ENCODE peak calls at places on chromosomes 12 and 14, in ten cellular contexts. A, X, R, Q, D, U, F, O, Z and M are unnamed samples.

GRCh38 chr14:61602733-61603077 is 92.6 kb upstream of the HIF1A start:
- DNase-seq in A (no peak), X (no peak), R (no peak), Q (no peak), D (no peak), U (no peak), F (no peak), O (no peak), Z (no peak), M (no peak)

GRCh38 chr12:2064078-2064507 is 11.3 kb downstream of the CACNA1C start:
- DNase-seq in A (peak; percentile 47), X (no peak), R (no peak), Q (no peak), D (no peak), U (no peak), F (peak; percentile 54), O (no peak), Z (peak; percentile 54), M (no peak)

GRCh38 chr14:101362529-101363260 is 198.6 kb upstream of the DIO3 start:
- DNase-seq in A (no peak), X (no peak), R (no peak), Q (no peak), D (no peak), U (no peak), F (no peak), O (no peak), Z (no peak), M (no peak)

GRCh38 chr12:105107176-105107496 is 395 bp upstream of the WASHC4 start:
- DNase-seq in A (peak; percentile 69), X (no peak), R (no peak), Q (no peak), D (peak; percentile 68), U (no peak), F (peak; percentile 17), O (no peak), Z (peak; percentile 78), M (no peak)

GRCh38 chr12:62660763-62661162 is 194.1 kb downstream of the MON2 start:
- DNase-seq in A (peak; percentile 89), X (no peak), R (no peak), Q (no peak), D (no peak), U (no peak), F (peak; percentile 45), O (no peak), Z (peak; percentile 80), M (no peak)

GRCh38 chr12:108400900-108401480 is 61.9 kb upstream of the CMKLR1 start:
- DNase-seq in A (no peak), X (no peak), R (no peak), Q (no peak), D (no peak), U (no peak), F (no peak), O (no peak), Z (no peak), M (no peak)

GRCh38 chr14:33590891-33591630 is 359.8 kb downstream of the EGLN3 start:
- DNase-seq in A (no peak), X (no peak), R (no peak), Q (no peak), D (no peak), U (no peak), F (no peak), O (no peak), Z (no peak), M (no peak)

GRCh38 chr12:111529424-111530368 is 69.4 kb downstream of the ATXN2 start:
- DNase-seq in A (peak; percentile 70), X (peak; percentile 51), R (peak; percentile 20), Q (peak; percentile 67), D (peak; percentile 84), U (peak; percentile 20), F (peak; percentile 77), O (peak; percentile 69), Z (peak; percentile 80), M (peak; percentile 77)

GRCh38 chr12:2890001-2890387 is 697 bp upstream of the TULP3 start:
- DNase-seq in A (no peak), X (no peak), R (no peak), Q (no peak), D (no peak), U (no peak), F (no peak), O (no peak), Z (no peak), M (no peak)

GRCh38 chr14:50342211-50343080 is 30.3 kb downstream of the DMAC2L start:
- DNase-seq in A (peak; percentile 66), X (peak; percentile 69), R (peak; percentile 62), Q (peak; percentile 64), D (peak; percentile 68), U (no peak), F (peak; percentile 79), O (peak; percentile 50), Z (peak; percentile 64), M (peak; percentile 52)

GRCh38 chr12:132317233-132317938 is 12.0 kb downstream of the GALNT9 start:
- DNase-seq in A (no peak), X (no peak), R (no peak), Q (no peak), D (no peak), U (no peak), F (no peak), O (no peak), Z (no peak), M (no peak)

GRCh38 chr12:79373896-79374499 is 316.8 kb downstream of the PAWR start:
- DNase-seq in A (peak; percentile 38), X (peak; percentile 16), R (no peak), Q (peak; percentile 39), D (peak; percentile 75), U (no peak), F (peak; percentile 45), O (peak; percentile 61), Z (peak; percentile 70), M (peak; percentile 71)

GRCh38 chr14:23185046-23185445 is 1.6 kb upstream of the SLC7A8 start:
- DNase-seq in A (peak; percentile 46), X (no peak), R (no peak), Q (no peak), D (no peak), U (no peak), F (no peak), O (no peak), Z (peak; percentile 70), M (no peak)

GRCh38 chr12:116384629-116385485 is 107.4 kb upstream of the MED13L start:
- DNase-seq in A (peak; percentile 76), X (no peak), R (no peak), Q (no peak), D (peak; percentile 77), U (no peak), F (no peak), O (peak; percentile 53), Z (no peak), M (peak; percentile 44)

GRCh38 chr12:91613223-91613779 is 430.7 kb upstream of the DCN start:
- DNase-seq in A (peak; percentile 22), X (no peak), R (no peak), Q (no peak), D (no peak), U (no peak), F (no peak), O (no peak), Z (no peak), M (no peak)

GRCh38 chr14:77103954-77104353 is 5.9 kb downstream of the CIPC start:
- DNase-seq in A (no peak), X (no peak), R (no peak), Q (no peak), D (no peak), U (no peak), F (no peak), O (no peak), Z (no peak), M (no peak)

GRCh38 chr14:24052656-24053547 is 1.1 kb downstream of the CARMIL3 start:
- DNase-seq in A (no peak), X (no peak), R (no peak), Q (no peak), D (no peak), U (no peak), F (no peak), O (no peak), Z (no peak), M (peak; percentile 24)

GRCh38 chr14:85441909-85442643 is 87.9 kb upstream of the FLRT2 start:
- DNase-seq in A (no peak), X (no peak), R (no peak), Q (no peak), D (no peak), U (no peak), F (no peak), O (no peak), Z (no peak), M (no peak)

GRCh38 chr12:118359541-118359915 is 13.2 kb downstream of the TAOK3 start:
- DNase-seq in A (no peak), X (no peak), R (no peak), Q (no peak), D (no peak), U (no peak), F (no peak), O (no peak), Z (no peak), M (no peak)

GRCh38 chr14:90642239-90642717 is 174.0 kb downstream of the TTC7B start:
- DNase-seq in A (peak; percentile 19), X (no peak), R (no peak), Q (peak; percentile 38), D (peak; percentile 84), U (no peak), F (no peak), O (peak; percentile 31), Z (peak; percentile 55), M (peak; percentile 57)

GRCh38 chr12:108717243-108717642 is 14.1 kb downstream of the CORO1C start:
- DNase-seq in A (no peak), X (no peak), R (no peak), Q (no peak), D (no peak), U (no peak), F (no peak), O (no peak), Z (no peak), M (no peak)

GRCh38 chr12:128959931-128960330 is 106.7 kb downstream of the GLT1D1 start:
- DNase-seq in A (no peak), X (no peak), R (no peak), Q (no peak), D (no peak), U (no peak), F (no peak), O (no peak), Z (no peak), M (no peak)

GRCh38 chr12:85280138-85280983 is at the start of gene ALX1:
- DNase-seq in A (peak; percentile 14), X (no peak), R (no peak), Q (peak; percentile 84), D (peak; percentile 91), U (no peak), F (peak; percentile 17), O (peak; percentile 88), Z (peak; percentile 87), M (peak; percentile 73)

GRCh38 chr12:15688838-15689237 is 100.3 kb downstream of the EPS8 start:
- DNase-seq in A (peak; percentile 49), X (peak; percentile 38), R (peak; percentile 15), Q (no peak), D (peak; percentile 25), U (no peak), F (no peak), O (peak; percentile 18), Z (no peak), M (no peak)

GRCh38 chr14:66233571-66233970 is 252.6 kb upstream of the CCDC196 start:
- DNase-seq in A (no peak), X (no peak), R (no peak), Q (no peak), D (no peak), U (no peak), F (no peak), O (no peak), Z (no peak), M (no peak)

GRCh38 chr12:3097836-3098235 is 20.7 kb downstream of the TSPAN9 start:
- DNase-seq in A (no peak), X (no peak), R (no peak), Q (no peak), D (no peak), U (no peak), F (no peak), O (no peak), Z (no peak), M (no peak)

GRCh38 chr14:90696728-90697127 is 119.5 kb downstream of the TTC7B start:
- DNase-seq in A (no peak), X (no peak), R (no peak), Q (no peak), D (no peak), U (no peak), F (no peak), O (no peak), Z (no peak), M (no peak)

GRCh38 chr12:89236237-89236636 is 116.1 kb downstream of the DUSP6 start:
- DNase-seq in A (peak; percentile 80), X (no peak), R (no peak), Q (no peak), D (no peak), U (no peak), F (no peak), O (no peak), Z (no peak), M (no peak)